ENCODE peak calls at places on chromosomes 1 and 21, in ten cellular contexts. G is CD4-positive, alpha-beta T cell; J is tibial nerve; B is GM10248; H is astrocyte of the cerebellum; C is nephron progenitor cell; O is BJ; U is progenitor cell of endocrine pancreas; Y is CD8-positive, alpha-beta T cell; X is ovary. W is an unnamed sample.
A peak's percentile ranks its signal among the peaks of the same experiment; 100 is the strongest.

GRCh38 chr1:9473032-9473792 is 66.1 kb upstream of the SLC25A33 start:
- DNase-seq in G (no peak), J (peak; percentile 71), B (no peak), H (peak; percentile 68), C (peak; percentile 42), O (peak; percentile 92), U (no peak), Y (no peak), X (peak; percentile 66), W (no peak)

GRCh38 chr1:118949317-118949716 is 38.8 kb downstream of the TBX15 start:
- DNase-seq in G (no peak), J (peak; percentile 37), B (no peak), H (peak; percentile 40), C (no peak), O (no peak), U (no peak), Y (no peak), X (no peak), W (no peak)

GRCh38 chr1:56824956-56825355 is 5.8 kb upstream of the FYB2 start:
- DNase-seq in G (no peak), J (no peak), B (no peak), H (no peak), C (no peak), O (no peak), U (no peak), Y (no peak), X (no peak), W (no peak)

GRCh38 chr21:45932922-45933502 is 48.6 kb upstream of the COL6A1 start:
- DNase-seq in G (no peak), J (no peak), B (no peak), H (no peak), C (no peak), O (no peak), U (no peak), Y (no peak), X (no peak), W (no peak)

GRCh38 chr1:16180291-16180824 is 24.5 kb upstream of the EPHA2 start:
- DNase-seq in G (no peak), J (no peak), B (no peak), H (no peak), C (no peak), O (no peak), U (no peak), Y (no peak), X (no peak), W (no peak)

GRCh38 chr1:204828352-204828850 is 42.3 kb upstream of the NFASC start:
- DNase-seq in G (peak; percentile 34), J (peak; percentile 11), B (no peak), H (no peak), C (peak; percentile 90), O (no peak), U (peak; percentile 69), Y (no peak), X (peak; percentile 71), W (peak; percentile 46)

GRCh38 chr1:230507671-230508407 is 81.7 kb upstream of the PGBD5 start:
- DNase-seq in G (no peak), J (no peak), B (no peak), H (no peak), C (no peak), O (no peak), U (no peak), Y (no peak), X (no peak), W (no peak)

GRCh38 chr1:46306159-46306530 is 2.6 kb downstream of the UQCRH start:
- DNase-seq in G (no peak), J (no peak), B (no peak), H (no peak), C (no peak), O (no peak), U (no peak), Y (no peak), X (no peak), W (no peak)

DNA sequence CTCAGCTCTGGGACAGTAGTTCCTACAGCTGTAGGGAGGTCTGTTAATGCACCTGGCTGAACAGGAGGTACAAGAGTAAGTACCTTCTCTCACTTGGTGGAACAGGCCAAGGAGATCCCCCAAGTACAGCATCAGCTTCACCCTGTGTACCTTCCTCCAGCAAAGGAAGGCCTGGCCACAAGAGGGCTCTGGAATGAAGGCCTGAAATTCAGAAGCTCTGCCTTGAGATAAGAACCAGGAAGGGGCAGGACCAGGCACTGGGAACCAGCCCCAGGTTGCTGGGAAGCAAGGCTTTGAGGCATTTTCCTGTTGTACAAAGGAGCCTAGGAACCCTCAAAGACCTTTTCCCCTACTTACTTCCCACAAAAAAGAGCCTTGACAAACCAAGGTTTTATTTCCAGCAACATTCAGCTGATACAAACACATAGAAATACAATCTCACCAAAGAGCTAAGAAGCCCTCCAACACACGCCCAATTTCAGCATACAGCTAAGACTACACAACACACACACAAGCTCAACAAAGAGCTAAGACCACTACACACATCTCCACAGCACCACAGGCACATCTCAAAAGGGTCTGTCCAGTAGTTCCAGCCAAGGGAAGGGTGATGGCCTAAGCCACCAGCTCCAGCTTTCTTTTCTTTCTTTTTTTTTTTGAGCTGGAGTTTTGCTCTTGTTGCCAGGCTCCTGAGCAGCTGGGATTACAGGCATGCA is 23.5 kb downstream of the F11R start:
- DNase-seq in G (peak; percentile 58), J (peak; percentile 41), B (peak; percentile 66), H (peak; percentile 19), C (no peak), O (no peak), U (no peak), Y (no peak), X (peak; percentile 52), W (peak; percentile 69)
- TF ChIP-seq CTCF in G (peak; percentile 56), J (peak; percentile 22), B (peak; percentile 81), H (peak; percentile 68), C (peak; percentile 30), O (peak; percentile 78), U (peak; percentile 55), Y (peak; percentile 30), X (no peak), W (peak; percentile 72)

GRCh38 chr1:11059166-11059989 is 440 bp downstream of the SRM start:
- DNase-seq in G (no peak), J (no peak), B (no peak), H (no peak), C (no peak), O (no peak), U (peak; percentile 39), Y (no peak), X (no peak), W (no peak)

GRCh38 chr1:11059990-11060948 is at the start of gene SRM:
- DNase-seq in G (peak; percentile 90), J (peak; percentile 80), B (peak; percentile 98), H (peak; percentile 65), C (peak; percentile 94), O (peak; percentile 55), U (peak; percentile 84), Y (peak; percentile 80), X (peak; percentile 86), W (peak; percentile 99)

GRCh38 chr1:11062965-11063401 is 3.2 kb upstream of the SRM start:
- DNase-seq in G (no peak), J (no peak), B (peak; percentile 71), H (peak; percentile 91), C (no peak), O (no peak), U (no peak), Y (no peak), X (no peak), W (peak; percentile 79)

GRCh38 chr1:11058595-11059165 is 1.1 kb downstream of the SRM start:
- DNase-seq in G (no peak), J (no peak), B (no peak), H (no peak), C (no peak), O (no peak), U (no peak), Y (no peak), X (no peak), W (no peak)

DNA sequence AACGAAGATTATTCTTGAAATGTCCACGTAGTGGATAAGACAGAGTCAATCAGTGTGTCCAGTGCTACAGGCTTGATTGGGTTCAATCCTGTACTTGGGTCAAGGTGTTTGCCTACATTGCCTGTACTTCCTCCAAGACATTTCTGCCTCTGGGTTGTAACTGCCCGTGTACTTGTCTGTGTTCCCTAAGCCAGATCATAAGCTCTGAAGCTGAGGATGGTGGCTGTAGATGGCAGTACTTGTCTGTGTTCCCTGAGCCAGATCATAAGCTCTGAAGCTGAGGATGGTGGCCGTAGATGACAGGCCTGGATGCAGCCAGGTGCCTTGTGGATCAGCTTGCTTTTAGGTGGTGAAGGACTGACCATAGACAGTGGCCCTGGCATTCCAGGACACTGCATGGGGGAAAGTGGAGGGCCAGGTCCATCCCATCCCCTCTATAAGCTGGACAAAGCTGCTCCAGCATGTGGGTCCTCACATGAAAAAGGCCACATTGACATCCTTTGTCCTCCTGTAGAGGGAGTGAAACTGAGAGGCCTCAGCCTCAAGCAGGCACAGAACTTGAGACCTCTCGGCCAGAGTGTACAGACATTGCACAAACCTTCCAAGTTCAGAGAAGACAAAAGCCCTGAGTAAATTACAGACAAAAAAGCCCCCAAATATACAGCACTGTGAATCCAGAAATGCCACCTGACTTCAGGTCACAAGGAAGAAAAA is 2.0 kb upstream of the SRM start:
- DNase-seq in G (no peak), J (no peak), B (no peak), H (no peak), C (no peak), O (no peak), U (no peak), Y (no peak), X (no peak), W (no peak)
- TF ChIP-seq CTCF in G (no peak), J (no peak), B (no peak), H (no peak), C (no peak), O (no peak), U (no peak), Y (no peak), X (no peak), W (no peak)

GRCh38 chr21:23016617-23017016 is 2018.4 kb downstream of the NCAM2 start:
- DNase-seq in G (no peak), J (no peak), B (no peak), H (no peak), C (peak; percentile 11), O (no peak), U (no peak), Y (no peak), X (no peak), W (no peak)
- TF ChIP-seq CTCF in G (no peak), J (no peak), B (no peak), H (no peak), C (peak; percentile 40), O (no peak), U (peak; percentile 60), Y (no peak), X (no peak), W (no peak)

GRCh38 chr1:216666431-216666830 is 56.8 kb downstream of the ESRRG start:
- DNase-seq in G (no peak), J (no peak), B (no peak), H (no peak), C (no peak), O (no peak), U (no peak), Y (no peak), X (no peak), W (no peak)

GRCh38 chr1:216670118-216670870 is 52.9 kb downstream of the ESRRG start:
- DNase-seq in G (no peak), J (no peak), B (no peak), H (no peak), C (no peak), O (no peak), U (no peak), Y (no peak), X (no peak), W (no peak)

GRCh38 chr1:216662681-216663080 is 60.5 kb downstream of the ESRRG start:
- DNase-seq in G (no peak), J (no peak), B (no peak), H (no peak), C (no peak), O (no peak), U (no peak), Y (no peak), X (no peak), W (no peak)

GRCh38 chr1:216665381-216665780 is 57.8 kb downstream of the ESRRG start:
- DNase-seq in G (no peak), J (no peak), B (no peak), H (no peak), C (no peak), O (no peak), U (no peak), Y (no peak), X (no peak), W (no peak)

GRCh38 chr1:216665891-216666290 is 57.3 kb downstream of the ESRRG start:
- DNase-seq in G (no peak), J (no peak), B (no peak), H (no peak), C (no peak), O (no peak), U (no peak), Y (no peak), X (no peak), W (no peak)
- TF ChIP-seq CTCF in G (no peak), J (no peak), B (no peak), H (no peak), C (no peak), O (no peak), U (no peak), Y (no peak), X (no peak), W (no peak)

W was measured in GM13976.